ENCODE peak calls at places on chromosomes 3 and 15, in nine cellular contexts. One of them, this sample, is unnamed.

GRCh38 chr3:197736010-197736490 is 654 bp downstream of the RUBCN start:
- DNase-seq in uterus: no peak
- DNase-seq in choroid plexus epithelial cell: peak
- DNase-seq in ovary: no peak
- DNase-seq in heart left ventricle: peak
- DNase-seq in cardiac fibroblast: no peak
- DNase-seq in esophagus squamous epithelium: no peak
- DNase-seq in PC-3: no peak
- DNase-seq in DND-41: peak
- DNase-seq in this sample: no peak

GRCh38 chr3:188712257-188712924 is 459.4 kb upstream of the TPRG1 start:
- DNase-seq in uterus: no peak
- DNase-seq in choroid plexus epithelial cell: peak
- DNase-seq in ovary: no peak
- DNase-seq in heart left ventricle: no peak
- DNase-seq in cardiac fibroblast: peak
- DNase-seq in esophagus squamous epithelium: no peak
- DNase-seq in PC-3: peak
- DNase-seq in DND-41: no peak
- DNase-seq in this sample: peak

GRCh38 chr3:67090472-67090871 is 92.4 kb downstream of the KBTBD8 start:
- DNase-seq in uterus: no peak
- DNase-seq in choroid plexus epithelial cell: peak
- DNase-seq in ovary: no peak
- DNase-seq in heart left ventricle: no peak
- DNase-seq in cardiac fibroblast: peak
- DNase-seq in esophagus squamous epithelium: no peak
- DNase-seq in PC-3: peak
- DNase-seq in DND-41: no peak
- DNase-seq in this sample: peak

GRCh38 chr3:34183581-34184313 is 385.3 kb downstream of the PDCD6IP start:
- DNase-seq in uterus: no peak
- DNase-seq in choroid plexus epithelial cell: no peak
- DNase-seq in ovary: no peak
- DNase-seq in heart left ventricle: no peak
- DNase-seq in cardiac fibroblast: no peak
- DNase-seq in esophagus squamous epithelium: no peak
- DNase-seq in PC-3: no peak
- DNase-seq in DND-41: peak
- DNase-seq in this sample: no peak

GRCh38 chr3:179189764-179190163 is 41.6 kb downstream of the PIK3CA start:
- DNase-seq in uterus: no peak
- DNase-seq in choroid plexus epithelial cell: peak
- DNase-seq in ovary: no peak
- DNase-seq in heart left ventricle: no peak
- DNase-seq in cardiac fibroblast: peak
- DNase-seq in esophagus squamous epithelium: no peak
- DNase-seq in PC-3: no peak
- DNase-seq in DND-41: no peak
- DNase-seq in this sample: no peak

GRCh38 chr3:160540546-160540945 is 24.8 kb downstream of the KPNA4 start:
- DNase-seq in uterus: no peak
- DNase-seq in choroid plexus epithelial cell: peak
- DNase-seq in ovary: no peak
- DNase-seq in heart left ventricle: no peak
- DNase-seq in cardiac fibroblast: peak
- DNase-seq in esophagus squamous epithelium: no peak
- DNase-seq in PC-3: no peak
- DNase-seq in DND-41: no peak
- DNase-seq in this sample: no peak

GRCh38 chr15:62390793-62391543 is 225.9 kb upstream of the C2CD4B start:
- DNase-seq in uterus: peak
- DNase-seq in choroid plexus epithelial cell: peak
- DNase-seq in ovary: peak
- DNase-seq in heart left ventricle: peak
- DNase-seq in cardiac fibroblast: peak
- DNase-seq in esophagus squamous epithelium: no peak
- DNase-seq in PC-3: peak
- DNase-seq in DND-41: peak
- DNase-seq in this sample: no peak

GRCh38 chr3:141094851-141095545 is 43.9 kb downstream of the SPSB4 start:
- DNase-seq in uterus: peak
- DNase-seq in choroid plexus epithelial cell: peak
- DNase-seq in ovary: peak
- DNase-seq in heart left ventricle: peak
- DNase-seq in cardiac fibroblast: peak
- DNase-seq in esophagus squamous epithelium: no peak
- DNase-seq in PC-3: no peak
- DNase-seq in DND-41: no peak
- DNase-seq in this sample: no peak

GRCh38 chr15:36415643-36416042 is 163.8 kb upstream of the CDIN1 start:
- DNase-seq in uterus: no peak
- DNase-seq in choroid plexus epithelial cell: peak
- DNase-seq in ovary: no peak
- DNase-seq in heart left ventricle: no peak
- DNase-seq in cardiac fibroblast: peak
- DNase-seq in esophagus squamous epithelium: no peak
- DNase-seq in PC-3: no peak
- DNase-seq in DND-41: no peak
- DNase-seq in this sample: peak

DNA sequence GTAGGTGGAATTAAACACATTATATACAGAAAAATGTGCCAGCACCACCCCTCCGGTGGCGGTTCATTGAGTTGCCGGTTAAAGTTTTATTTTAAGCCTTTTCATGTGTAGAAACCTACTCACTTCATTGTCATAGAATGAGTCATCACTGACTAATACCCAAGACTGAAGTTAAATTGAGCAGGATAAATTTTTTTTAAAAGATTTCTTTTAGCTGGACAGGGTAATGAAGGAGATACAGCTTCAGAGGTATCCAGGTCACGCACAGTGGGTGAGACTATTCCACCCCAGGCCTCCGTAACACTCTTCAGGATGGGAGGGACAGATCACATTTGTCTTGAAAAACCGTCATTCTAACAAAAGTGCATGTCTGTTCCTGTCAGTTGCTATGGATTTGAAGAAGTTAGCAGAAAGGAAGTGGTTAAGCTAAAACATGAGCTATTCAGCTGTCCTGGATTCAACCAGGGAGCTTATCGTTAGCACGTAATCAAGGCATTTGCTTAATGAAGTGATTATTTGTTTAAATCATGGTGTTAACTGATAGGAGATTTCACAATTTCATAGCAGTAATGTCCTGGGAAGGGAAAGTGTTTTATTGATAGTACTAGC is 23.3 kb downstream of the WHAMM start:
- DNase-seq in uterus: no peak
- DNase-seq in choroid plexus epithelial cell: peak
- DNase-seq in ovary: no peak
- DNase-seq in heart left ventricle: no peak
- DNase-seq in cardiac fibroblast: peak
- DNase-seq in esophagus squamous epithelium: no peak
- DNase-seq in PC-3: peak
- DNase-seq in DND-41: no peak
- DNase-seq in this sample: peak
- H3K4me3 ChIP-seq in uterus: no peak
- H3K4me3 ChIP-seq in choroid plexus epithelial cell: no peak
- H3K4me3 ChIP-seq in ovary: no peak
- H3K4me3 ChIP-seq in heart left ventricle: no peak
- H3K4me3 ChIP-seq in cardiac fibroblast: no peak
- H3K4me3 ChIP-seq in esophagus squamous epithelium: no peak
- H3K4me3 ChIP-seq in PC-3: peak
- H3K4me3 ChIP-seq in DND-41: no peak
- H3K4me3 ChIP-seq in this sample: no peak

DNA sequence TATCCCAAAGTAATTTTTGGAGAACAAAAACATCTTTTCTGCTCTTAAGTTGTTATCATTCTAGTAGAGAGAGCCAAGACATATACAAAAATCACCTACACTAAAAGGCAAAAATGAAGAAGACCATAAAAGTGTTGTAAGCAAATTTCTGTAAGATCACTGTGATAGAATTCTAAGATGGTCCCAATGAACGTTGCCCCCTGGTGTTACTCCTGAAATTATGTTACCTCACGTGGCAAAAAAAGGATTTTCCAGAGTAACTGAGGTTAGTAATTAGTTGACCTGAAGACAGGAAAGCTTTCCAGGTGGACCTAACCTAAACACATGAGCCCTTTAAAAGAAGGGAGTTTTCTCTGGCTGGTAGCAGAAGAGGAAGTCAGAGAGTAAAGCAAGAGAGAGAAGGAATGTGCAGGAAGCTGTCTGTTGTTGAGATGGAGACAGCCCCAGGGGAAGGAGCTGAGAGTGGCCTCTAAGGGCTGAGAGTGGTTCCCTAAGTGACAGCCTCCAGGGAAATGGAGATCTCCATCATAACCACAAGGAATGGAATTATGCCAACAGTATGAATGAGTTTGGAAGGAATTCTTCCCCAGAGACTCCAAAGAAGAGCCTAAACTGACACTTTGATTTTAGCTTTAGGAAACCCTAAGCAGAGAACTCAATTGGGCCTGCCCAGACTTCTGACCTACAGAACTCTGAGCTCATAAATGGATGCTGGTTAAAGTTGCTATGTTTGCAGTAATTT is 205.9 kb downstream of the CD47 start:
- DNase-seq in uterus: no peak
- DNase-seq in choroid plexus epithelial cell: peak
- DNase-seq in ovary: no peak
- DNase-seq in heart left ventricle: no peak
- DNase-seq in cardiac fibroblast: peak
- DNase-seq in esophagus squamous epithelium: no peak
- DNase-seq in PC-3: peak
- DNase-seq in DND-41: no peak
- DNase-seq in this sample: peak
- TF ChIP-seq CTCF in uterus: no peak
- TF ChIP-seq CTCF in choroid plexus epithelial cell: peak
- TF ChIP-seq CTCF in ovary: no peak
- TF ChIP-seq CTCF in heart left ventricle: no peak
- TF ChIP-seq CTCF in cardiac fibroblast: no peak
- TF ChIP-seq CTCF in esophagus squamous epithelium: no peak
- TF ChIP-seq CTCF in PC-3: peak
- TF ChIP-seq CTCF in DND-41: peak
- TF ChIP-seq CTCF in this sample: no peak

GRCh38 chr3:169659858-169660614 is 3.5 kb downstream of the MECOM start:
- DNase-seq in uterus: no peak
- DNase-seq in choroid plexus epithelial cell: no peak
- DNase-seq in ovary: no peak
- DNase-seq in heart left ventricle: no peak
- DNase-seq in cardiac fibroblast: no peak
- DNase-seq in esophagus squamous epithelium: no peak
- DNase-seq in PC-3: no peak
- DNase-seq in DND-41: no peak
- DNase-seq in this sample: peak
- H3K4me3 ChIP-seq in uterus: no peak
- H3K4me3 ChIP-seq in choroid plexus epithelial cell: no peak
- H3K4me3 ChIP-seq in ovary: no peak
- H3K4me3 ChIP-seq in heart left ventricle: peak
- H3K4me3 ChIP-seq in cardiac fibroblast: no peak
- H3K4me3 ChIP-seq in esophagus squamous epithelium: peak
- H3K4me3 ChIP-seq in PC-3: no peak
- H3K4me3 ChIP-seq in DND-41: no peak
- H3K4me3 ChIP-seq in this sample: peak

GRCh38 chr15:85746641-85747040 is 48.1 kb downstream of the KLHL25 start:
- DNase-seq in uterus: no peak
- DNase-seq in choroid plexus epithelial cell: no peak
- DNase-seq in ovary: no peak
- DNase-seq in heart left ventricle: no peak
- DNase-seq in cardiac fibroblast: no peak
- DNase-seq in esophagus squamous epithelium: no peak
- DNase-seq in PC-3: no peak
- DNase-seq in DND-41: no peak
- DNase-seq in this sample: no peak

GRCh38 chr15:85750319-85750806 is 44.4 kb downstream of the KLHL25 start:
- DNase-seq in uterus: peak
- DNase-seq in choroid plexus epithelial cell: peak
- DNase-seq in ovary: peak
- DNase-seq in heart left ventricle: peak
- DNase-seq in cardiac fibroblast: no peak
- DNase-seq in esophagus squamous epithelium: no peak
- DNase-seq in PC-3: no peak
- DNase-seq in DND-41: no peak
- DNase-seq in this sample: no peak

GRCh38 chr15:85748176-85748575 is 46.5 kb downstream of the KLHL25 start:
- DNase-seq in uterus: no peak
- DNase-seq in choroid plexus epithelial cell: no peak
- DNase-seq in ovary: no peak
- DNase-seq in heart left ventricle: no peak
- DNase-seq in cardiac fibroblast: no peak
- DNase-seq in esophagus squamous epithelium: no peak
- DNase-seq in PC-3: no peak
- DNase-seq in DND-41: no peak
- DNase-seq in this sample: no peak

GRCh38 chr15:85749261-85750151 is 45.2 kb downstream of the KLHL25 start:
- DNase-seq in uterus: peak
- DNase-seq in choroid plexus epithelial cell: peak
- DNase-seq in ovary: peak
- DNase-seq in heart left ventricle: no peak
- DNase-seq in cardiac fibroblast: no peak
- DNase-seq in esophagus squamous epithelium: no peak
- DNase-seq in PC-3: no peak
- DNase-seq in DND-41: no peak
- DNase-seq in this sample: no peak

DNA sequence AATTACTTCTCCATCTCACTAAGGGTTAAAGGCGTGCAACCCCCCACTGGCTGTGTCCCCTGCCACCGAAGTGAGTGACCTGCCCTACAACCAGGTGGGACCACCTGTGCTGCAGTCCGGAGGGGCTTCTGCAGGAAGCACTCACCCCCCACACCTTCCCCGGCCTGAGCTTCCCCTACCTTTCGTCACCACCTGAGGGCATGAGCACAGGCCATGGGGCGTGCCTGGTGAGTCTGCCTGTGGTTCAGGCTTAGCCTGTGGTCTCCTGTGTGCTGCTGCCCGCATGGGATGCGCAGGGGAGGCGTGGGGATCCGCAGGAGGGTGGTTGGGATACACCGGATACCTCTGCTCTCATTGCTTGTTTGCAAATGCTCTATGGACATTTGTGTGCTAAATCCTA is 46.0 kb downstream of the KLHL25 start:
- DNase-seq in uterus: peak
- DNase-seq in choroid plexus epithelial cell: no peak
- DNase-seq in ovary: peak
- DNase-seq in heart left ventricle: no peak
- DNase-seq in cardiac fibroblast: no peak
- DNase-seq in esophagus squamous epithelium: no peak
- DNase-seq in PC-3: no peak
- DNase-seq in DND-41: no peak
- DNase-seq in this sample: no peak
- TF ChIP-seq CTCF in uterus: no peak
- TF ChIP-seq CTCF in choroid plexus epithelial cell: no peak
- TF ChIP-seq CTCF in ovary: no peak
- TF ChIP-seq CTCF in heart left ventricle: no peak
- TF ChIP-seq CTCF in cardiac fibroblast: no peak
- TF ChIP-seq CTCF in esophagus squamous epithelium: no peak
- TF ChIP-seq CTCF in PC-3: no peak
- TF ChIP-seq CTCF in DND-41: no peak
- TF ChIP-seq CTCF in this sample: no peak

GRCh38 chr15:27457766-27458165 is 486.8 kb downstream of the GABRG3 start:
- DNase-seq in uterus: no peak
- DNase-seq in choroid plexus epithelial cell: no peak
- DNase-seq in ovary: no peak
- DNase-seq in heart left ventricle: no peak
- DNase-seq in cardiac fibroblast: no peak
- DNase-seq in esophagus squamous epithelium: no peak
- DNase-seq in PC-3: no peak
- DNase-seq in DND-41: no peak
- DNase-seq in this sample: no peak
- H3K4me3 ChIP-seq in uterus: no peak
- H3K4me3 ChIP-seq in choroid plexus epithelial cell: no peak
- H3K4me3 ChIP-seq in ovary: no peak
- H3K4me3 ChIP-seq in heart left ventricle: no peak
- H3K4me3 ChIP-seq in cardiac fibroblast: no peak
- H3K4me3 ChIP-seq in esophagus squamous epithelium: no peak
- H3K4me3 ChIP-seq in PC-3: no peak
- H3K4me3 ChIP-seq in DND-41: no peak
- H3K4me3 ChIP-seq in this sample: no peak

GRCh38 chr3:193788189-193788946 is 195.4 kb downstream of the OPA1 start:
- DNase-seq in uterus: peak
- DNase-seq in choroid plexus epithelial cell: peak
- DNase-seq in ovary: peak
- DNase-seq in heart left ventricle: peak
- DNase-seq in cardiac fibroblast: peak
- DNase-seq in esophagus squamous epithelium: no peak
- DNase-seq in PC-3: peak
- DNase-seq in DND-41: no peak
- DNase-seq in this sample: peak
- TF ChIP-seq CTCF in uterus: peak
- TF ChIP-seq CTCF in choroid plexus epithelial cell: peak
- TF ChIP-seq CTCF in ovary: peak
- TF ChIP-seq CTCF in heart left ventricle: peak
- TF ChIP-seq CTCF in cardiac fibroblast: peak
- TF ChIP-seq CTCF in esophagus squamous epithelium: peak
- TF ChIP-seq CTCF in PC-3: peak
- TF ChIP-seq CTCF in DND-41: peak
- TF ChIP-seq CTCF in this sample: peak

This sample was measured in bronchial epithelial cell.